ENCODE peak calls at places on chromosome 1, in seven cellular contexts. R is prostate gland, O is transverse colon, T is sigmoid colon, H is heart left ventricle, V is H54, G is GM12891. S is an unnamed sample.

GRCh38 chr1:228285661-228286504 is 78.0 kb downstream of the OBSCN start:
- DNase-seq in T (peak; percentile 56), G (no peak), R (no peak), V (no peak), H (peak; percentile 14), O (peak; percentile 6), S (no peak)

GRCh38 chr1:63843010-63843409 is 69.2 kb downstream of the ROR1 start:
- DNase-seq in G (no peak), H (no peak), T (no peak), R (no peak), O (no peak), V (no peak), S (no peak)

GRCh38 chr1:32341186-32341757 is 5.2 kb upstream of the MARCKSL1 start:
- DNase-seq in G (no peak), R (no peak), V (no peak), H (no peak), T (no peak), O (no peak), S (no peak)

GRCh38 chr1:172905452-172905851 is 145.3 kb downstream of the TNFSF18 start:
- DNase-seq in G (no peak), O (no peak), V (no peak), R (no peak), H (no peak), T (no peak), S (no peak)

GRCh38 chr1:24695202-24695974 is 49.9 kb upstream of the CLIC4 start:
- DNase-seq in V (no peak), T (no peak), H (peak; percentile 69), O (no peak), R (no peak), G (no peak), S (no peak)

GRCh38 chr1:13699936-13700520 is at the start of gene PRDM2:
- DNase-seq in H (peak; percentile 52), V (no peak), T (peak; percentile 68), O (peak; percentile 53), G (peak; percentile 60), R (peak; percentile 14), S (peak; percentile 45)

GRCh38 chr1:93807301-93807930 is 71.6 kb downstream of the DNTTIP2 start:
- DNase-seq in R (no peak), T (no peak), G (no peak), H (no peak), V (no peak), O (no peak), S (no peak)

GRCh38 chr1:88175120-88175630 is 508.9 kb upstream of the PKN2 start:
- DNase-seq in V (no peak), G (no peak), T (no peak), R (no peak), H (no peak), O (no peak), S (no peak)

GRCh38 chr1:94983343-94983742 is 56.4 kb upstream of the CNN3 start:
- DNase-seq in V (peak; percentile 22), R (no peak), O (peak; percentile 43), T (peak; percentile 66), H (peak; percentile 45), G (no peak), S (peak; percentile 33)

GRCh38 chr1:17866451-17867029 is 111.4 kb downstream of the ACTL8 start:
- DNase-seq in H (no peak), O (no peak), G (no peak), R (no peak), V (peak; percentile 62), T (no peak), S (no peak)

GRCh38 chr1:212035835-212036605 is 472 bp downstream of the DTL start:
- DNase-seq in T (no peak), O (no peak), R (no peak), H (no peak), V (no peak), G (no peak), S (no peak)

GRCh38 chr1:200452850-200453543 is 43.2 kb upstream of the ZNF281 start:
- DNase-seq in R (no peak), V (no peak), T (no peak), H (no peak), O (no peak), G (no peak), S (no peak)

DNA sequence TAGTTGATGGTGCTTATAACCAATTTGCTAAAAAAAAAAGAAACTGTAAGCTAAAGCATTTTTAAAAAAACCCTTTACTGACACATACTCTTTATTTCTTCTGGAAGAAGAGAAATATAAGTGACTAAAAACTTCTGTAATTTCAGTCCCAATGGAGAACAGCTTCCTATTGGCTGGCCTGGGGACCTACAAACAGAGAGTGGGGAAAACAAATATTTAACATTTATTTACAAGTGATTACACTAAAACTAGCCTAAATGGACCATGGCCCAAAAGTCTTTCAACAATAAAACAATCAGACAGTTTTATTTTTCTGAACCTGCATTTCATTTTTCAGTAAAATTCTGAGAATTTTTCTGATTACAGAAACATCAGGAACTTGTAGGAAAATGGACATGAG is 15.2 kb downstream of the TARBP1 start:
- DNase-seq in O (no peak), T (no peak), H (no peak), G (no peak), R (no peak), V (no peak), S (no peak)
- TF ChIP-seq POLR2A in O (no peak), T (no peak), H (no peak), G (no peak), R (no peak), V (no peak), S (no peak)

GRCh38 chr1:70222716-70223235 is 1.6 kb downstream of the SRSF11 start:
- DNase-seq in H (no peak), V (no peak), T (no peak), G (no peak), O (no peak), R (no peak), S (no peak)

GRCh38 chr1:70220517-70221240 is 501 bp upstream of the SRSF11 start:
- DNase-seq in R (no peak), G (no peak), O (no peak), H (no peak), V (no peak), T (no peak), S (no peak)

GRCh38 chr1:70224954-70225353 is 3.8 kb downstream of the SRSF11 start:
- DNase-seq in V (no peak), H (no peak), T (no peak), G (no peak), O (no peak), R (no peak), S (no peak)

GRCh38 chr1:70220015-70220414 is 1.2 kb upstream of the SRSF11 start:
- DNase-seq in R (no peak), V (no peak), O (no peak), T (no peak), H (no peak), G (no peak), S (no peak)

GRCh38 chr1:70221241-70222077 is at the start of gene SRSF11:
- DNase-seq in T (peak; percentile 97), O (peak; percentile 98), V (peak; percentile 66), G (peak; percentile 79), R (peak; percentile 96), H (peak; percentile 96), S (peak; percentile 96)
- TF ChIP-seq POLR2A in T (peak; percentile 49), O (peak; percentile 85), V (peak; percentile 41), G (peak; percentile 84), R (peak; percentile 92), H (no peak), S (peak; percentile 90)

GRCh38 chr1:178752891-178753290 is 27.8 kb downstream of the RALGPS2 start:
- DNase-seq in O (no peak), V (no peak), T (no peak), G (no peak), H (no peak), R (peak; percentile 23), S (no peak)

GRCh38 chr1:178745260-178745659 is 20.2 kb downstream of the RALGPS2 start:
- DNase-seq in O (no peak), R (no peak), G (no peak), H (no peak), V (no peak), T (no peak), S (no peak)

GRCh38 chr1:178746345-178746744 is 21.3 kb downstream of the RALGPS2 start:
- DNase-seq in G (no peak), T (no peak), H (no peak), V (no peak), R (no peak), O (no peak), S (no peak)

GRCh38 chr1:178749581-178750166 is 24.6 kb downstream of the RALGPS2 start:
- DNase-seq in T (no peak), V (no peak), O (no peak), R (no peak), H (no peak), G (no peak), S (no peak)
- TF ChIP-seq POLR2A in T (no peak), V (no peak), O (no peak), R (no peak), H (no peak), G (no peak), S (no peak)

DNA sequence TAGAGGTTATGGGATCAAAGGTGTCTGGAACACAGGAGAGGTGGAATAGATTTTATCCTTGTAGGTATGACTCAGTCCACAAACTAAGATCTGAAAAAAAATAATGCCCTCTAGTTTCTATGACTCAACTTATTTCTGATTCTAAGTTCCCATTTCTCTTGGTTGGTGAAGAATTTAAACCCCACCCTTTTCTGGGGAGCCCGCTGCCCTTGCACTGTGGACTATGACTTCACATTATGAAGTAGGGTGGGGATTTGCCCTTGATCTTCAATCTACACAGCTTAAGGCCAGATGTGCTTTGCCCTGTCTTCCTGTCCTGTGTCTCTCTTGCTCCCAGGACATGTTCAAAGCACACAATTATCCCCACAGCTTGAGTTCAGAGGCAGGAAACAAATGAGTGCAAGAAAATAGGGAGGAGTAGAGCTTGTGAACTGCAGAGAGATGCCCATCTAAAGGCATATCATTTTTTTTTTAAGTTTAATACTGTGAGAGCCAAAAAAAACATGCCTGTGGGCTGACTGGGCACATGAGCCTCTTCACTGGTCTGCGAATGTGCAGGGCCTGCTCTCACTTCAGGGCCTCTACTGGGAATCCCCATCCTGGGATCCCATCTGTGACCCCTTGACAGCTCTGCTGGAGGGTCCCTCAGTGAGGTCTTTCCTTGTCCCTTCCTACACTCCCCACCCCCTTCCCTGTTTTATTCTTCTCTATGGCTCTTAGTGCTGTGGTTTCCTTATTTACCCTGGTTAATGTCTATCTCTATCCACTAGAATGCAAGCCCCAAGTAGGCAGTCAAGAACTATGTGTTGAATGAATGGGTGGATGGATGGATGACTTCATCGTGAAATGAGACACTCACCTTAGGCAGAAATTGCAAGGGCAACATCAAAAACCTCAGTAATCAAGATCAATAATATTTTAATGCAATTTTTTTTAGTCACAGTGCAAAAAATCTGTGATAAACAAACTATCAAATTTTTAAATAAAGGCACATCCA is 61.5 kb downstream of the CD58 start:
- DNase-seq in T (no peak), H (no peak), O (peak; percentile 52), R (no peak), G (no peak), V (peak; percentile 50), S (no peak)
- TF ChIP-seq POLR2A in T (no peak), H (no peak), O (no peak), R (no peak), G (no peak), V (no peak), S (no peak)

S was measured in body of pancreas.